ENCODE peak calls at places on chromosome 18, in ten cellular contexts. T, Z, V, J, L, R, U, B, G and C are unnamed samples.
A peak's percentile ranks its signal among the peaks of the same experiment; 100 is the strongest.

GRCh38 chr18:44699571-44700261 is 19.0 kb downstream of the SETBP1 start:
- DNase-seq in L (peak; percentile 34), R (no peak), V (no peak), G (no peak), U (no peak), B (no peak), Z (no peak), T (no peak), J (no peak), C (no peak)

GRCh38 chr18:50377061-50377798 is 2.4 kb downstream of the SKA1 start:
- DNase-seq in J (no peak), V (no peak), L (no peak), B (no peak), T (no peak), R (no peak), G (no peak), U (no peak), Z (no peak), C (no peak)

GRCh38 chr18:58640891-58641610 is 12.2 kb upstream of the ALPK2 start:
- DNase-seq in V (no peak), J (no peak), G (no peak), L (no peak), T (no peak), Z (no peak), R (no peak), B (no peak), U (no peak), C (no peak)

GRCh38 chr18:50158866-50159653 is 35.9 kb downstream of the MYO5B start:
- DNase-seq in B (no peak), G (no peak), V (no peak), Z (no peak), J (peak; percentile 38), L (no peak), R (no peak), U (no peak), T (no peak), C (no peak)

GRCh38 chr18:76816127-76816526 is 6.2 kb upstream of the ZNF236 start:
- DNase-seq in R (no peak), T (no peak), L (no peak), U (no peak), V (no peak), B (no peak), G (no peak), Z (no peak), J (no peak), C (no peak)

GRCh38 chr18:9647496-9648323 is 33.4 kb upstream of the PPP4R1 start:
- DNase-seq in T (no peak), Z (peak; percentile 29), V (no peak), L (no peak), G (no peak), B (no peak), R (no peak), J (no peak), U (peak; percentile 21), C (peak; percentile 35)

GRCh38 chr18:55779461-55779710 is 191.4 kb upstream of the TCF4 start:
- DNase-seq in G (peak; percentile 46), V (peak; percentile 36), L (no peak), T (no peak), U (no peak), J (no peak), Z (no peak), B (no peak), R (no peak), C (no peak)

GRCh38 chr18:36580874-36581750 is 247.7 kb downstream of the TPGS2 start:
- DNase-seq in V (no peak), G (no peak), R (no peak), U (no peak), L (no peak), Z (peak; percentile 85), J (no peak), B (peak; percentile 75), T (peak; percentile 71), C (peak; percentile 35)

GRCh38 chr18:75854174-75854573 is 426.7 kb upstream of the SMIM21 start:
- DNase-seq in Z (no peak), J (no peak), T (peak; percentile 3), B (no peak), L (no peak), G (no peak), U (no peak), R (no peak), V (no peak), C (no peak)

GRCh38 chr18:40739029-40739428 is 1216.0 kb upstream of the PIK3C3 start:
- DNase-seq in G (no peak), R (no peak), T (no peak), J (no peak), U (no peak), B (no peak), V (no peak), L (no peak), Z (no peak), C (no peak)

GRCh38 chr18:21803495-21803894 is 62.9 kb downstream of the MIB1 start:
- DNase-seq in V (no peak), B (peak; percentile 21), J (no peak), T (no peak), R (no peak), U (no peak), L (no peak), G (no peak), Z (peak; percentile 8), C (no peak)

GRCh38 chr18:45175505-45175904 is 439.8 kb upstream of the SLC14A2 start:
- DNase-seq in L (no peak), Z (peak; percentile 14), T (no peak), R (no peak), V (no peak), J (no peak), U (no peak), G (no peak), B (no peak), C (no peak)

GRCh38 chr18:6404834-6405233 is 9.9 kb downstream of the L3MBTL4 start:
- DNase-seq in Z (no peak), R (no peak), B (no peak), J (no peak), T (no peak), V (no peak), G (no peak), L (no peak), U (no peak), C (no peak)

GRCh38 chr18:6406075-6406909 is 8.4 kb downstream of the L3MBTL4 start:
- DNase-seq in V (no peak), Z (peak; percentile 7), B (peak; percentile 18), R (no peak), L (no peak), J (no peak), G (no peak), U (no peak), T (peak; percentile 2), C (peak; percentile 2)

GRCh38 chr18:6409933-6410332 is 4.8 kb downstream of the L3MBTL4 start:
- DNase-seq in B (no peak), U (no peak), Z (no peak), J (no peak), G (no peak), L (no peak), R (no peak), V (no peak), T (no peak), C (no peak)

GRCh38 chr18:6405237-6406074 is 9.3 kb downstream of the L3MBTL4 start:
- DNase-seq in U (no peak), L (no peak), R (no peak), B (no peak), T (no peak), J (no peak), G (no peak), V (no peak), Z (peak; percentile 23), C (peak; percentile 4)

DNA sequence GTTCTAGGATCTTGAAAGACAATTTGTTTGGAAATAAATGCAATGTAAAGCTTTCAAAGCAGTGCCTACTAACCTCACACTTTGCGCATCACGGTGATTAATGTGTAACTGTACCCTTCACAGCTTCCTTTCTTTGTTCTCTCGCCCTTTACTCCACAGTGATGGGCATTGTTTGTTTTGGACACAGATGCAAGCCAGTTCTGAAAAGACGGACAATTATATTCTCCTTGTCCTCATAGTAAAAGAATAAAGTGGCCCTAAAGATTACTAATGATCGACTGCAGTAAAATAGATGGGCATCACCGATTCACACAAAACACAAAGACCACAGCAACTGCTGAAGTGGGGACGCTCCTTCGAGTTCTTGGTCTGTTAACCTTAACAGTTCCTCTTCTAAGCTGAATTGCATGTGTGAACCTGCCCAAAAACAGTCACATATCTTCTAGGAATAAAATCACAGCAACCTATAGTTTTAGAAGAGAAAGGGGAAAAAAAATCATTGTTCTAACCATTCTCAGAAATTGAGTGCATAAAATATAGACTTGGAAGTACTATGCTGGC is 7.7 kb downstream of the L3MBTL4 start:
- DNase-seq in L (no peak), U (no peak), V (no peak), T (no peak), Z (no peak), R (no peak), B (no peak), J (no peak), G (no peak), C (no peak)
- H3K4me3 ChIP-seq in L (no peak overlapping the region), U (no peak overlapping the region), V (no peak overlapping the region), T (no peak overlapping the region), Z (no peak overlapping the region), R (no peak overlapping the region), B (no peak overlapping the region), J (no peak overlapping the region), G (no peak overlapping the region), C (no peak overlapping the region)

GRCh38 chr18:47215554-47216138 is 35.8 kb downstream of the SKOR2 start:
- DNase-seq in R (no peak), T (peak; percentile 25), U (peak; percentile 3), G (no peak), J (peak; percentile 12), V (no peak), Z (peak; percentile 51), B (peak; percentile 37), L (no peak), C (peak; percentile 52)
- TF ChIP-seq CTCF in R (no peak), T (peak; percentile 60), U (peak; percentile 55), G (peak; percentile 47), J (peak; percentile 77), V (peak; percentile 50), Z (peak; percentile 53), B (peak; percentile 54), L (no peak), C (peak; percentile 63)

DNA sequence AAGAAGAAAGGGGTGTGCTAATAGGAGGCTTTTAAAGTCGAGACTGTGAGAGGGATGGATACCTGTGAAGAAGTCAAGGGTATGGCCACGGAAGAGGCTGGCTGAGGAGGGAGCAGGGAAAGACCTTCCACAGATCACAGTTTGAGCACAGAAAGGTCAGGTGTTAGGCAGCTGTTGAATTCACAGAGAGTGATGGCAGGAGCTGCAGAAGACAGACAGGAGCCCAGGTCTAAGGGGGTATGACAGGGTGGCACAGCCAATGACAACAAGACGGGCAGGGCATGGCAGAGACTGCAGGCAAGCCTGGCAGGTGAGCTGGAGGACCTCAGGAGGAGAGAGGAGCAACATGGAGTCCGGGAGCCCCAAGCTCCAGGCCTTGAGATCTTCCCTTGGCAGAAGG is 163.1 kb downstream of the LAMA1 start:
- DNase-seq in L (no peak), G (no peak), J (peak; percentile 69), V (no peak), R (no peak), U (no peak), T (no peak), B (no peak), Z (no peak), C (no peak)
- H3K4me3 ChIP-seq in L (no peak overlapping the region), G (no peak overlapping the region), J (no peak overlapping the region), V (no peak overlapping the region), R (no peak overlapping the region), U (no peak overlapping the region), T (no peak overlapping the region), B (no peak overlapping the region), Z (no peak overlapping the region), C (no peak overlapping the region)

DNA sequence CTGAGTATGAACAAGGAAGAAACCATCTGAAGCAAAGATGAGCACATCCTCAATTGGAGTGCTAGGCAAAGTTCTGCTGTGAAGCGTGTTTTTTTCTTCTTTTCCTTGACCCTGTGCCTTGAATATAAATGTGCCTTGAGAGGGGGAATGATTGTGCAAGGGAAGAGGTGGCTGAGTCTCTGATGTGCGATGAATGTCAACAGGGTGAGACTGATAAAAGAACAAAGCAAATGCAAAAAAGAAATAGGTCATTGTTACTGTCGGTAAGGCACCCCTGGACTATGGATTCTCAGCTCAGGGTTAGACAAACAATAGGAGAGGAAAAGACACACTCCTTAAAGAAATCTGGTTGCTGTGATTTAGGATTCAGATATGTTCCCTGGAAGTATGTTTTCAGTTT is 54.5 kb downstream of the HDHD2 start:
- DNase-seq in B (no peak), L (no peak), V (no peak), Z (no peak), R (no peak), T (no peak), J (no peak), U (no peak), G (no peak), C (no peak)
- TF ChIP-seq CTCF in B (no peak), L (no peak), V (no peak), Z (no peak), R (no peak), T (no peak), J (no peak), U (no peak), G (no peak), C (no peak)